ENCODE peak calls at places on chromosomes 11 and 22, in ten cellular contexts. Q is T-helper 2 cell; P is adrenal gland; B is CD4-positive, alpha-beta T cell; G is ELR; T is left cardiac atrium; O is retina; N is neural crest cell; M is Calu3; U is CD4-positive, CD25-positive, alpha-beta regulatory T cell. C is an unnamed sample.

GRCh38 chr11:19027829-19028595 is 32.5 kb downstream of the MRGPRX2 start:
- DNase-seq in Q (no peak), P (peak; percentile 71), B (no peak), G (peak; percentile 85), T (no peak), O (no peak), N (no peak), M (peak; percentile 25), U (no peak), C (no peak)

GRCh38 chr11:57131080-57131790 is 50.5 kb upstream of the LRRC55 start:
- DNase-seq in Q (no peak), P (peak; percentile 40), B (no peak), G (peak; percentile 28), T (peak; percentile 33), O (peak; percentile 50), N (peak; percentile 33), M (peak; percentile 59), U (no peak), C (peak; percentile 60)

GRCh38 chr22:47195156-47195675 is 432.8 kb downstream of the TBC1D22A start:
- DNase-seq in Q (no peak), P (no peak), B (no peak), G (no peak), T (no peak), O (no peak), N (no peak), M (no peak), U (no peak), C (no peak)

GRCh38 chr11:71286701-71287643 is 34.6 kb upstream of the SHANK2 start:
- DNase-seq in Q (no peak), P (peak; percentile 4), B (no peak), G (peak; percentile 57), T (no peak), O (peak; percentile 30), N (no peak), M (peak; percentile 67), U (no peak), C (no peak)

GRCh38 chr22:38316340-38317236 is 645 bp downstream of the CSNK1E start:
- DNase-seq in Q (peak; percentile 27), P (peak; percentile 70), B (peak; percentile 50), G (peak; percentile 65), T (peak; percentile 68), O (peak; percentile 89), N (peak; percentile 57), M (peak; percentile 52), U (peak; percentile 55), C (peak; percentile 46)

GRCh38 chr11:88886796-88887195 is 179.0 kb downstream of the GRM5 start:
- DNase-seq in Q (no peak), P (no peak), B (no peak), G (peak; percentile 72), T (no peak), O (no peak), N (peak; percentile 54), M (peak; percentile 30), U (peak; percentile 47), C (peak; percentile 24)

GRCh38 chr11:77126861-77127673 is 979 bp upstream of the MYO7A start:
- DNase-seq in Q (peak; percentile 36), P (peak; percentile 68), B (peak; percentile 51), G (peak; percentile 59), T (peak; percentile 58), O (peak; percentile 93), N (peak; percentile 63), M (peak; percentile 67), U (peak; percentile 52), C (peak; percentile 68)

GRCh38 chr11:100925935-100926334 is 203.7 kb downstream of the PGR start:
- DNase-seq in Q (no peak), P (no peak), B (no peak), G (peak; percentile 89), T (no peak), O (no peak), N (no peak), M (no peak), U (peak; percentile 2), C (no peak)

GRCh38 chr22:43319661-43320486 is 23.3 kb downstream of the SCUBE1 start:
- DNase-seq in Q (no peak), P (no peak), B (no peak), G (no peak), T (no peak), O (no peak), N (no peak), M (no peak), U (no peak), C (no peak)

GRCh38 chr11:58923300-58923788 is 15.9 kb upstream of the GLYATL1 start:
- DNase-seq in Q (no peak), P (no peak), B (no peak), G (peak; percentile 68), T (no peak), O (peak; percentile 25), N (no peak), M (no peak), U (peak; percentile 44), C (no peak)

GRCh38 chr22:50008151-50009040 is 4.2 kb downstream of the IL17REL start:
- DNase-seq in Q (no peak), P (no peak), B (no peak), G (no peak), T (no peak), O (no peak), N (no peak), M (no peak), U (no peak), C (no peak)

GRCh38 chr22:26672590-26673468 is 15.4 kb downstream of the MIAT start:
- DNase-seq in Q (peak; percentile 78), P (peak; percentile 95), B (peak; percentile 91), G (peak; percentile 96), T (peak; percentile 94), O (peak; percentile 94), N (peak; percentile 84), M (peak; percentile 84), U (peak; percentile 98), C (peak; percentile 79)

C was measured in endothelial cell.